ENCODE peak calls at places on chromosomes 3 and 15, in six cellular contexts. M, T, P, Z, U and W are unnamed samples. For H4K20me1, the result is how much of the 10 kb centered on the place peaks cover.

GRCh38 chr3:123798540-123798939 is 85.6 kb downstream of the MYLK start:
- DNase-seq in Z (no peak), U (no peak), P (peak), M (no peak), T (no peak), W (no peak)

GRCh38 chr15:75693501-75694240 is 19.0 kb downstream of the CSPG4 start:
- DNase-seq in U (no peak), T (no peak), Z (peak), M (peak), P (peak), W (no peak)

GRCh38 chr15:63015618-63016017 is 26.9 kb upstream of the TPM1 start:
- DNase-seq in P (peak), U (no peak), T (peak), M (peak), Z (peak), W (no peak)

GRCh38 chr3:15815696-15816095 is 17.9 kb upstream of the ANKRD28 start:
- DNase-seq in M (peak), Z (peak), P (peak), T (peak), U (no peak), W (no peak)

GRCh38 chr15:22226034-22226790 is 145.9 kb downstream of the OR4M2 start:
- DNase-seq in U (no peak), P (no peak), Z (no peak), M (no peak), T (no peak), W (no peak)

GRCh38 chr15:81612631-81613030 is 238.6 kb upstream of the TMC3 start:
- DNase-seq in U (no peak), P (no peak), Z (no peak), M (no peak), T (no peak), W (no peak)

GRCh38 chr15:99315636-99316035 is 64.4 kb downstream of the LRRC28 start:
- DNase-seq in M (peak), U (no peak), Z (no peak), T (peak), P (no peak), W (no peak)

GRCh38 chr3:58562498-58562897 is 14.7 kb downstream of the FAM107A start:
- DNase-seq in M (no peak), T (no peak), Z (no peak), U (no peak), P (no peak), W (no peak)

GRCh38 chr3:50510325-50510724 is 6.9 kb upstream of the CACNA2D2 start:
- DNase-seq in M (no peak), T (no peak), Z (no peak), P (no peak), U (no peak), W (no peak)

GRCh38 chr3:39147711-39148115 is 5.7 kb downstream of the CSRNP1 start:
- DNase-seq in Z (peak), U (no peak), T (peak), P (peak), M (no peak), W (peak)

GRCh38 chr3:11847607-11848006 is 922 bp upstream of the TAMM41 start:
- DNase-seq in U (no peak), T (peak), M (no peak), Z (peak), P (no peak), W (no peak)

GRCh38 chr3:42501321-42501680 is 1.1 kb upstream of the VIPR1 start:
- DNase-seq in T (no peak), M (no peak), Z (no peak), P (no peak), U (no peak), W (no peak)

GRCh38 chr3:113847664-113848461 is 9.3 kb downstream of the GRAMD1C start:
- DNase-seq in U (no peak), P (no peak), M (peak), Z (peak), T (peak), W (no peak)

GRCh38 chr15:92574161-92574560 is 81.4 kb downstream of the FAM174B start:
- DNase-seq in P (no peak), T (no peak), M (no peak), U (no peak), Z (no peak), W (no peak)

GRCh38 chr15:70789213-70789612 is 25.9 kb upstream of the UACA start:
- DNase-seq in U (no peak), M (no peak), T (peak), P (no peak), Z (no peak), W (no peak)

GRCh38 chr15:78974272-78974918 is 29.5 kb upstream of the CTSH start:
- DNase-seq in Z (no peak), P (no peak), T (no peak), M (no peak), U (no peak), W (no peak)

GRCh38 chr3:45965281-45966052 is 22.2 kb downstream of the CXCR6 start:
- DNase-seq in T (no peak), U (no peak), P (no peak), M (no peak), Z (no peak), W (no peak)

GRCh38 chr15:26981492-26981891 is 10.5 kb downstream of the GABRG3 start:
- DNase-seq in P (no peak), Z (no peak), T (no peak), M (no peak), U (no peak), W (no peak)

GRCh38 chr3:90007786-90008499 is 900.5 kb downstream of the EPHA3 start:
- DNase-seq in M (no peak), Z (no peak), U (no peak), P (peak), T (no peak), W (no peak)

DNA sequence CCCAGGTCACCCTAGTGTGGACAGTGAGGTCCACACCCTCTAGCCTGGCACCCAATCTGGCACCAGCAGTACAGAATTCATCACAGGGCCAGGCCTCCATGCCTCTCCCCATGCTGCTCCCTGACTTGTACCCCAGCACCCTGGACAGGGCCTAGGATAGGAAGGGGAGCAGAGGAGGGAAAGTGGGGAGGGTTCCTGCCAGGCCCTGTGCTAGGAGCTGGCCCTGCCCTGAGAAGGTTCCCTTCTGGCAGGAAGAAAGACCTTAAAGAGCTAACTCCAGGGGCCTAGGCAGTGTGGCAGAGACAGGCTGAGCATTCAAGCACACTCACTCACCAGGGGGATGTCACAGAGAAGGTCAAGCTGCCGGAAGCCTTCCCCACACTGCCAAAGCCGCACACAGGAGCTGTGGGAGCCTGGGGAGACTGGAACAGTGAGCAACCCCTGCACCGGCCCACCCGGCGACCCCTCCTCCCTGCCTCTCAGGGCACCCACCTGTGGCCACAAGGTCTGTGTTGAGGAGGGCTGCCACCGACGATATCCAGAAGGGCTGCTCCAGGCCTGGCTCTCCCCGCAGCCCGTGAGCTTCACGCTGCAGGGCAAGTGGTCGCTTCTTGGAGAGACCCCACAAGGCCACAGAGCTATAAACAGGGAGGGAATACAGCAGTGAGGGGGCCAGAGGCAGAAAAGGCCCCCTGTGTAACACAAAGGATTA is 7.4 kb downstream of the RRP9 start:
- DNase-seq in U (no peak), T (no peak), P (no peak), Z (no peak), M (no peak), W (no peak)
- H4K20me1 ChIP-seq in U (under half), T (under half), P (under half), Z (under half), M (under half), W (under half)

DNA sequence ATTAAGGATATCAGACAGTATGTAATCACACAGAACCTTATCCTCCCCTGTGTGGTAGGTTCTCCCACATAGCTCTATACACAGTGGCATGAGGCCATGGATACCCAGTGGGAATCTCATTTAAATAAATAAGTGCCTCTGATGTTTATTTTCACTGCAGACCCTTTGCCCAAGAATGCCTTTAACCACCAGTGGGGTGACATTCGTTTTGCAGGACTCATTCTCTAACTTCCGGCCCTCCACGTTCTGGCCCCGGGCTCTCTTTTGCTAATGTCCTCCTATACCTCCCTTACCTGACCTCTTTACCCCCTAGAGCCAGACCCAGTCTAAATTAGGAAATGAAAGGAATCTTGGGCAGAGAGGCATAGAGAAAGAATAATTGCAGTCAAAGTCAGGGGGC is 8.3 kb downstream of the CCDC80 start:
- DNase-seq in U (no peak), M (no peak), T (no peak), P (no peak), Z (peak), W (no peak)
- H3K9ac ChIP-seq in U (no peak), M (no peak), T (no peak), P (no peak), Z (peak), W (no peak)

DNA sequence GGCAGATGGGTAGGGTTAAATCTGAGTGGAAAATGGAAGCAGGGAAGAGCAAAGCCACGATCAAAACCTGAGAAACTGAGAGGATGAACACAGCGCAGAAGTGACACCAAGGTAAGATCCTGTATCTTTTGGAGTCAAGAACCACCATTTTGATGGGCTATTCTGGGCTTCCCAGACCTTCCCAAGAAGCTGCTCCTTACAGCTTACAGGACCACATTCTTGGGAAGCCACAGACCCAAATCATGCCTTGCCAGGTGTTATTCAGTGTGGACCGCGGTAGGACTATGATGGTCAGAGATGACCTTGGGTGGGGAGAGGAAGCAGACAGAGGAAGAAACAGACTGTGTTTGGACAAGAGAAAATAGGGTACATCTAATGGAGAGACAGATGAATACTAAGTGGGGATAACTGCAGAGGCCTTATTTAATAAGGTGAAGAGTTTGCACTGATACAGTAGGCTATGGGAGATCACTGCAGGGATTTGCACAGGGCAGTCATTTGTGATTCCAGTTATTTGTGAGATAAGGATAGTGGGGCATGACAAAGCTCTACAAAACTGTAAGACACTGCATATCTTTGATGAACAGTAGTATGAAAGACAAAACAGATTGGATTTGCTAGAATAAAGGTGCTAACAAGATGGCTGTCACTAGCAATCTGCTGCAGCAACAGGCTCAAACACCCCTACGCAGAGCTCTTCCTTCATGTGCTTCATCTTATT is 105.9 kb downstream of the IGF2BP2 start:
- DNase-seq in M (no peak), Z (no peak), T (no peak), P (no peak), U (no peak), W (no peak)
- H4K20me1 ChIP-seq in M (under half), Z (under half), T (under half), P (under half), U (under half), W (under half)

GRCh38 chr3:127787556-127787955 is 34.8 kb downstream of the MGLL start:
- DNase-seq in U (no peak), P (no peak), M (no peak), Z (no peak), T (no peak), W (no peak)

GRCh38 chr3:127790009-127790533 is 32.2 kb downstream of the MGLL start:
- DNase-seq in M (no peak), U (no peak), T (no peak), Z (no peak), P (no peak), W (no peak)

GRCh38 chr3:127787966-127788365 is 34.3 kb downstream of the MGLL start:
- DNase-seq in P (no peak), M (no peak), U (no peak), Z (no peak), T (no peak), W (no peak)

GRCh38 chr3:127788436-127788835 is 33.9 kb downstream of the MGLL start:
- DNase-seq in M (no peak), P (no peak), T (no peak), U (no peak), Z (no peak), W (no peak)

DNA sequence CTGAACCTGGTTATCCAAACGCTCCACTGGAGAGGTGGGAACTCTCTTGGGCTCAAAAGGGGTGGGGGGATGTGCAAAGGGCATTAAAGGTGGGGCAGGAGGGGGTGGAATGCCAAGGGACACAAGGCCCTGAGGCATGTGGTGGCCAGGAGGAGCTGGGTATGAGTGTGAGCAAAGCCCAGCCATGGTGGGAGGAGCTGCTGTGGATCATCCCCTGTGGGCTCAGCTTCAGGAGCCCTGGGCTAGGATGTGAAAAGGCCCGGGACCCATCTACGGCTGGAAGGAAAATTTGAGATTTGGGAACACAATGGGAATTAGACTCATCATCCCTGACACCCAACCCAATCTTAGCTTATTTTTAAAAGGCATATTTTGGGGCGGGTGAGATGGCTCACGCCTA is 33.3 kb downstream of the MGLL start:
- DNase-seq in Z (peak), U (no peak), T (no peak), P (no peak), M (no peak), W (no peak)
- H3K9ac ChIP-seq in Z (no peak), U (no peak), T (no peak), P (no peak), M (no peak), W (no peak)

GRCh38 chr15:29815000-29815704 is 7.1 kb downstream of the TJP1 start:
- DNase-seq in P (peak), T (peak), U (no peak), M (peak), Z (peak), W (no peak)
- H4K20me1 ChIP-seq in P (under half), T (half or more), U (under half), M (under half), Z (under half), W (under half)

GRCh38 chr3:182760576-182761164 is 32.6 kb upstream of the ATP11B start:
- DNase-seq in P (no peak), M (no peak), T (no peak), Z (no peak), U (no peak), W (no peak)

GRCh38 chr3:182755308-182756106 is 37.8 kb upstream of the ATP11B start:
- DNase-seq in U (no peak), M (no peak), Z (peak), T (peak), P (no peak), W (no peak)
- H3K9ac ChIP-seq in U (no peak), M (no peak), Z (no peak), T (no peak), P (no peak), W (no peak)

DNA sequence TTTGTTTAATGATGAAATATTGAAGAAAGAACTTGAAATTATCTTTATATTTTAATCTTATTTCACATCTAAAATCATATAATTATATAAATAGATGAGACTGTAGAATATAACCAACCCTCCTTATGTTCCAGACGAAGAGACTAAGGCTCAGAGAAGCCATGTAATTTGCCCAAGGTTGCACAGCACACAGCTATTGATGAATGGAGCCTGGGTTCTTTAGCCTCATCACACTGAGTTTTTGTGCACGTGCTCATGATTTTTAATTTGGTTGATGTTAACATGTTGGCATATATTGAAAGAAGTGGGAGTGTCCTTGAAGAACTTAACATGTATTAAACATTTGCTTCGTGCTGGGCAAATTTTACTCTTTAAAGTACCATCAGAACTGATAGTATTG is 151.6 kb downstream of the FNDC3B start:
- DNase-seq in T (no peak), M (no peak), U (no peak), Z (no peak), P (no peak), W (no peak)
- H4K20me1 ChIP-seq in T (under half), M (under half), U (under half), Z (under half), P (under half), W (under half)

GRCh38 chr15:44727462-44728231 is 8.7 kb upstream of the TRIM69 start:
- DNase-seq in T (no peak), M (peak), P (no peak), U (no peak), Z (no peak), W (no peak)
- H3K9ac ChIP-seq in T (peak), M (peak), P (no peak), U (peak), Z (peak), W (peak)

GRCh38 chr3:125511420-125512094 is 8.4 kb downstream of the SNX4 start:
- DNase-seq in Z (peak), T (no peak), P (no peak), M (no peak), U (no peak), W (no peak)
- H4K20me1 ChIP-seq in Z (under half), T (under half), P (under half), M (under half), U (under half), W (under half)

GRCh38 chr3:48536116-48536515 is 20.5 kb downstream of the PFKFB4 start:
- DNase-seq in U (no peak), M (no peak), T (no peak), Z (no peak), P (no peak), W (no peak)
- H3K9ac ChIP-seq in U (no peak), M (no peak), T (no peak), Z (no peak), P (no peak), W (no peak)